ENCODE peak calls at places on chromosomes 6 and 20, in seven cellular contexts. P is heart right ventricle, G is astrocyte, T is H1, L is lower lobe of right lung, E is uterus, W is HepG2. M is an unnamed sample.

GRCh38 chr6:24126586-24127192 is 674 bp downstream of the NRSN1 start:
- DNase-seq in P (peak), G (peak), T (peak), L (no peak), E (no peak), W (peak), M (no peak)

GRCh38 chr6:151257984-151258445 is 18.2 kb downstream of the AKAP12 start:
- DNase-seq in P (no peak), G (no peak), T (no peak), L (no peak), E (no peak), W (no peak), M (no peak)

GRCh38 chr20:63587781-63588591 is 13.9 kb upstream of the HELZ2 start:
- DNase-seq in P (no peak), G (no peak), T (no peak), L (no peak), E (no peak), W (no peak), M (no peak)

GRCh38 chr6:39602590-39603319 is 122.5 kb downstream of the KIF6 start:
- DNase-seq in P (no peak), G (peak), T (no peak), L (no peak), E (no peak), W (no peak), M (no peak)

GRCh38 chr6:71127374-71127773 is 161.2 kb upstream of the OGFRL1 start:
- DNase-seq in P (no peak), G (no peak), T (no peak), L (no peak), E (no peak), W (no peak), M (no peak)

GRCh38 chr6:137698636-137699035 is 168.4 kb upstream of the TNFAIP3 start:
- DNase-seq in P (no peak), G (no peak), T (no peak), L (no peak), E (no peak), W (no peak), M (no peak)

GRCh38 chr6:163941471-163941980 is 527.0 kb downstream of the QKI start:
- DNase-seq in P (peak), G (no peak), T (no peak), L (no peak), E (no peak), W (no peak), M (peak)

GRCh38 chr6:138088307-138088744 is 18.9 kb downstream of the PERP start:
- DNase-seq in P (no peak), G (peak), T (no peak), L (no peak), E (no peak), W (peak), M (no peak)

GRCh38 chr6:123589973-123590372 is 46.8 kb downstream of the TRDN start:
- DNase-seq in P (no peak), G (no peak), T (no peak), L (no peak), E (no peak), W (no peak), M (no peak)

GRCh38 chr6:54291146-54291545 is 17.1 kb upstream of the TINAG start:
- DNase-seq in P (no peak), G (peak), T (no peak), L (no peak), E (no peak), W (no peak), M (no peak)

GRCh38 chr6:150372051-150372450 is 3.2 kb downstream of the IYD start:
- DNase-seq in P (no peak), G (peak), T (no peak), L (no peak), E (no peak), W (no peak), M (no peak)

GRCh38 chr20:46174469-46175126 is 56.5 kb downstream of the CD40 start:
- DNase-seq in P (peak), G (peak), T (peak), L (peak), E (peak), W (peak), M (peak)

GRCh38 chr6:69722683-69723082 is 74.1 kb downstream of the LMBRD1 start:
- DNase-seq in P (no peak), G (no peak), T (no peak), L (no peak), E (no peak), W (no peak), M (no peak)

GRCh38 chr20:54340667-54341081 is 132.8 kb downstream of the PFDN4 start:
- DNase-seq in P (no peak), G (peak), T (no peak), L (no peak), E (no peak), W (no peak), M (no peak)

DNA sequence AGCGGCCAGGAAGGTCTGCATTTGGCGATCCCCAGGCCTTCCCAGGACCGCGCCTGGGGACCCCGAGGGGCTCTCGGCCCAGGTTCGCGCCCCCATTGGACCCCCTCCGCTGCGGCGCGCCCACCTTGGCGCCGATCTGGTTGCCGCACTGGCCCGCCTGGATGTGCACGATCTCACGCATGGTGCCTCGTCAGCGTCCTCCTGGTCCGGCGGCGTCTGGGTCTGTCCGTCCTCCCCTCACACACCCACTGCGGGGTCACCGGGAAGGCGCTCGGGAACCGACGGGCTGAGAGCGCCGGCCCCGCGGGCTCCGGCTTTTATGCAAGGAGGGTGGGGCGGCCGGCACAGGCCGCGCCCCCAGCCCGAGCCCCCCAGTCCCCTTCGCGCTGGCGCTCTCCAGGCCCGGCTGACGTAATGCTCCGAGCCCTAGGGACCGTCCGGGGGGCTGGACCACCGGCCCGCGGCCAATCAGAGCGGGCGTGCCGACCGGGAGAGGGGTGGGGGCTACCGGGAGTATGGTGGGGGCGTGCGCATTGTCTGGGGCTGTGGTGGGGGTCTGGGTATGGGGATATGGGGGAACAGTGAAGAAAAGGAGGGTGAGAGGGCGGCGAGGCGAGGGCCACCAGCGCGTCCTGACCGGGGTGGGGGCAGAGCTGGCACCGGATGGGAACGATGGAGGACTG is at the start of gene TUBB2B:
- DNase-seq in P (no peak), G (peak), T (no peak), L (no peak), E (peak), W (no peak), M (no peak)
- H3K27ac ChIP-seq in P (no peak), G (no peak), T (peak), L (no peak), E (no peak), W (no peak), M (no peak)

GRCh38 chr20:44405785-44406571 is 50.5 kb downstream of the HNF4A start:
- DNase-seq in P (no peak), G (no peak), T (no peak), L (no peak), E (no peak), W (no peak), M (no peak)
- H3K4me3 ChIP-seq in P (no peak), G (no peak), T (no peak), L (no peak), E (no peak), W (no peak), M (no peak)

DNA sequence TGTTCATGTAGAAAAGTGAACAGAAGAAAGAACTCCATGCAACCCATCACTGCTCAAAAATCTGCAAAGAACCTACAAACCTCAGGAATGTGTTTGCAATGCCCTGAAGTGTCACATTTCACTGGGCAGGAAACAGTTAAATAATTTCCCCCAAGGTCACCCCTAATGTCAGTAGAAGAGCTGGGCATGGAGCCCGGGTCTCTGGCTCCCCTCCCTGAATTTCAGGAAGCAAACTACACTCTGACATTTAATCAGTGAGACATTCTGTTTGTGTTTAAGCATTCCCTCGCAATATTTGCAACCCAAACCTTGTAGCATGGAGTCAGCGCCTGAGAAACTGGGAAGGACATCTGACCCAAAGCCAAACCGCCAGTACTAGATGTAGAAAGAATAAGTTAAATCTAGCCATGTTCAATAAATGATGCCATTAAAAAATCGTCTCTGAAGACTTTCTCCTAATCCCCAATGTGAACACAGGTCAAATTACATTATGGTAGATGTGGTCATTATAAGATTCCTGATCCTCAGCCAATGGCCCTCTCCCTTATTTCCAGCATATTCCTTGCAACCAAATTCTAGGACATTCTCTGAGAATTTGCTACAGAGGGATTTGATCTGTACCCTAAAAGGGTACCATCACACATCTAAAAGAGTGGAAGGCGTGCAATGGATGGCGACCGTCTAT is 91.2 kb upstream of the ADTRP start:
- DNase-seq in P (peak), G (peak), T (no peak), L (no peak), E (no peak), W (no peak), M (peak)
- H3K27ac ChIP-seq in P (peak), G (no peak), T (no peak), L (no peak), E (no peak), W (no peak), M (no peak)

DNA sequence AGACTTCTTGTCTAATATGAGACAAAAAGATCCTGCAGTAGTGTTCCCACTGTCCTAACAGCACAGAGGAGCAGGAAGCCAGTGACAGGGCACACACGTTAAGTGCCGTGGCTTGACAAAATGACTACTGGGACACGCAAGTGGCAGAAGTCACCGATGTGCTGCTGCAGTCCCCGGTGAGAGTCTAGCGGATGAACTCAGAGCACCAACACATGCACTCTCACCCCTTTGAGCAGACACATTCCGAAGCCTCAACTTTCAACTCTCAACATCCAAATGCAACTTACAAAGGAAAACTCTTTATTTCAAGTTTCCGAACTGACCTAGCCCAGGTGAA is 894 bp downstream of the LAMA4 start:
- DNase-seq in P (peak), G (no peak), T (no peak), L (no peak), E (no peak), W (no peak), M (no peak)
- H3K4me3 ChIP-seq in P (peak), G (peak), T (peak), L (peak), E (peak), W (no peak), M (peak)

DNA sequence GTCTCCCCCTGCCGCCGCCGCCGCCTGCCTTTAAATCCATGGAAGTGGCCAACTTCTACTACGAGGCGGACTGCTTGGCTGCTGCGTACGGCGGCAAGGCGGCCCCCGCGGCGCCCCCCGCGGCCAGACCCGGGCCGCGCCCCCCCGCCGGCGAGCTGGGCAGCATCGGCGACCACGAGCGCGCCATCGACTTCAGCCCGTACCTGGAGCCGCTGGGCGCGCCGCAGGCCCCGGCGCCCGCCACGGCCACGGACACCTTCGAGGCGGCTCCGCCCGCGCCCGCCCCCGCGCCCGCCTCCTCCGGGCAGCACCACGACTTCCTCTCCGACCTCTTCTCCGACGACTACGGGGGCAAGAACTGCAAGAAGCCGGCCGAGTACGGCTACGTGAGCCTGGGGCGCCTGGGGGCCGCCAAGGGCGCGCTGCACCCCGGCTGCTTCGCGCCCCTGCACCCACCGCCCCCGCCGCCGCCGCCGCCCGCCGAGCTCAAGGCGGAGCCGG is 485 bp downstream of the CEBPB start:
- DNase-seq in P (peak), G (no peak), T (no peak), L (peak), E (no peak), W (no peak), M (no peak)
- H3K27ac ChIP-seq in P (peak), G (peak), T (peak), L (peak), E (peak), W (peak), M (peak)

M was measured in ovary.